ENCODE peak calls at places on chromosomes 4 and X, in ten cellular contexts. D, Y, P, Q, J, R, T, S, Z and W are unnamed samples.

GRCh38 chr4:126081336-126081735 is 766.6 kb downstream of the FAT4 start:
- DNase-seq in D (no peak), J (no peak), R (no peak), T (no peak), S (no peak), Q (peak; percentile 15), Y (no peak), Z (no peak), P (no peak), W (no peak)

GRCh38 chr4:20805716-20806115 is 105.5 kb downstream of the PACRGL start:
- DNase-seq in J (no peak), D (no peak), Y (no peak), Q (no peak), Z (no peak), P (no peak), T (no peak), S (no peak), R (no peak), W (no peak)

GRCh38 chr4:110196871-110197420 is 1.5 kb downstream of the ELOVL6 start:
- DNase-seq in Q (peak; percentile 31), R (no peak), T (no peak), S (peak; percentile 31), P (peak; percentile 15), Z (peak; percentile 78), J (no peak), Y (peak; percentile 83), D (peak; percentile 63), W (no peak)

GRCh38 chr4:34512631-34513030 is 1731.7 kb downstream of the ARAP2 start:
- DNase-seq in Y (no peak), P (no peak), J (no peak), D (no peak), Z (no peak), T (no peak), R (no peak), S (no peak), Q (no peak), W (no peak)

GRCh38 chrX:115898382-115899001 is 272.1 kb upstream of the AGTR2 start:
- DNase-seq in D (peak; percentile 89), P (no peak), T (no peak), Q (peak; percentile 72), R (no peak), J (no peak), Y (peak; percentile 1), S (peak; percentile 29), Z (peak; percentile 21), W (no peak)

GRCh38 chr4:151114338-151114737 is 14.9 kb downstream of the RPS3A start:
- DNase-seq in D (no peak), S (no peak), T (no peak), J (no peak), R (no peak), Y (peak; percentile 10), Q (no peak), P (no peak), Z (no peak), W (no peak)

GRCh38 chr4:77960367-77960766 is 96.8 kb upstream of the FRAS1 start:
- DNase-seq in Z (no peak), J (no peak), P (no peak), Y (no peak), Q (no peak), S (no peak), R (no peak), T (no peak), D (no peak), W (no peak)

GRCh38 chr4:151407466-151408379 is 1.3 kb upstream of the FHIP1A start:
- DNase-seq in D (peak; percentile 59), P (no peak), Y (no peak), R (peak; percentile 57), T (no peak), Z (peak; percentile 76), Q (no peak), J (no peak), S (no peak), W (no peak)

GRCh38 chr4:77358315-77358928 is 201.4 kb downstream of the CCNG2 start:
- DNase-seq in P (no peak), Z (peak; percentile 50), Q (peak; percentile 65), J (peak; percentile 28), Y (peak; percentile 64), D (no peak), R (peak; percentile 71), S (peak; percentile 40), T (no peak), W (no peak)

GRCh38 chr4:76607266-76607799 is 172.3 kb downstream of the SHROOM3 start:
- DNase-seq in T (peak; percentile 96), Y (no peak), Q (no peak), D (no peak), S (peak; percentile 47), Z (peak; percentile 89), P (no peak), J (no peak), R (no peak), W (no peak)

DNA sequence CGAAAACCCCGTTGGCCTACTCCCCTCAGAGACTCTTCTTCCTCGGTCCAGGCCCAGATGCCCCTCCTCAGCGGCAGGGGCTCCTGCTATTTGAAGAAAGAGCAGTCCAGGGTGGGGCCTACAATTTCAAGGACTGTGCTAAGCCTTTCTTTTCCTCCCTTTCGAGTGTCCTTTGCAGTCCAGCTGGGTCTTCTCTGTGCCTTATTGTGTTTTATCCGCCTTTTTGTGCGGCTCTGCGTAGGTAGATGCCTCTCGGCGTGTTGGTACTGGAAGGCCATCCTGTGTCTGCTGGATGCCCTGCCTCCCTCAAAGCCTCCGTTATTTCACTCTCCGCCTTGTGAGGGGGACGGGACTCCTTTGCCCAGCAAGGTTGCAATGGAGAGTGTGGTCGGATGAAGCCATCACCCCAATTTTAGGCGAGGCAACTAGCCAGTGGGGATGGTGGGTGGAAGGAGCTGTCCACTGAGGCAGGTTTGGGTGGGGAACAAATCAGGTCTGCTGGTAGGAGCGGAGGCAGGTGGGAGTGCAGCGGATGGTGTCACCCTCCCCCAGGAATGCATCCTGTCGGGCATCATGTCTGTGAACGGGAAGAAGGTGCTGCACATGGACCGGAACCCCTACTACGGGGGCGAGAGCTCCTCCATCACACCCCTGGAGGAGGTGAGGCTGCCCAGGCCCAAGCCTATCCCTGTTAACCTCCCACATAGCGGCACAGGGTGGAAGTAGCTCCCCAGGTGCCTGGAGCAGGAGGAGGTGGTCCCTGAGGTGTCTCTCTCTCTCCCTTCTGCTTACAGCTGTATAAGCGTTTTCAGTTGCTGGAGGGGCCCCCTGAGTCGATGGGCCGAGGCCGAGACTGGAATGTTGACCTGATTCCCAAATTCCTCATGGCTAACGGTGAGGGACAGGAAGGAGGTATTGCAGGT is 1.3 kb downstream of the GDI1 start:
- DNase-seq in P (no peak), R (no peak), Z (no peak), T (no peak), S (no peak), Q (no peak), D (no peak), Y (no peak), J (no peak), W (no peak)
- H3K4me3 ChIP-seq in P (peak overlapping the region; percentile 50), R (peak overlapping the region; percentile 49), Z (peak overlapping the region; percentile 73), T (peak overlapping the region; percentile 79), S (peak overlapping the region; percentile 98), Q (peak overlapping the region; percentile 77), D (peak overlapping the region; percentile 56), Y (peak overlapping the region; percentile 74), J (peak overlapping the region; percentile 62), W (peak overlapping the region; percentile 65)

GRCh38 chrX:47091149-47091775 is 13.0 kb downstream of the RGN start:
- DNase-seq in Z (peak; percentile 77), S (peak; percentile 18), Y (no peak), Q (peak; percentile 16), J (peak; percentile 15), R (no peak), D (no peak), T (no peak), P (no peak), W (no peak)
- TF ChIP-seq CTCF in Z (no peak), S (no peak), Y (no peak), Q (no peak), J (no peak), R (no peak), D (no peak), T (no peak), P (no peak), W (no peak)

DNA sequence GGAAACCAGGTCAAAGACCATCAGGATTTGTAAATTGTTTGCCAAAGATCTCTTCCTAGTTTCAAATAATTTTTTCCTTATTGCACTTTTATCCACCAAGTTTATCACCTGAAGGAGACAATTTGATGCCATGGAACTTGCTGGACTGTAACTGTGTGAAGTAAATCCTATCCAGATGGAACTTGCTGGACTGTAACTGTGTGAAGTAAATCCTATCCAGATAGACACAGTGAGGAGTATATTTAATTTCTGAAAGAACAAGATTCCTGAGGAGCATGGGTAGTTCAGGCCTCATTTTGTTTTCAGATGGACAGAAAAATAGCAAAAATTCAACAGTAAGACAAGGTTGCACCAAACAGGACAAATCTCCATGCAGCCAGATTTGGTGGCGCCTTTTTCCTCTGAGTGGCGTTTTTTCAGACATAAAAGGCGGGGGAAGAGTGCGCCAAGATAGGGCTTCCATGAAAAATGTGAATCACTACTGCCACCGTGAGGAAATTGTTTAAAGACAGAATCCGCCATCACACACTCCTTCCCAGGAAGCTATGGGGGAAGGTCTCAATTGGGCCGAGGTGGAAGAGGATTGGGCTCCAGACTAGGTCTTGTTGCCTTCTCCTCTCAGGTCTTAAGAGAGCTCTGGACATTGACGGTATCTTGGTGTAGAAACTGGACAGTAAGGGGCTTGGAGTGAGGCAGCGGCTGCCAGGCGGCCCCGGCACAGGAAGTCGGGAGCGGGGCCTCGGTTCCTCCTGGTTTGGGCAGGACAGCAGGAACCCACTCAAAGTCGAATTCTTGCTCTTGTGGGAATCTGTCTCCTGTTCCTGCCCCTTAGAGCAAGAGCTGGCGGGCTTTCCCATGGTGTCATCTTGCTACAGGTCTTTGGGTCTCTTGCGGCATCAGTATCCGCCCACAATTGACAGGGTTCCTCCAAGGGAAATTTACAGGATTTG is 234.7 kb downstream of the OR13H1 start:
- DNase-seq in Y (no peak), T (no peak), S (peak; percentile 76), P (no peak), Q (peak; percentile 91), Z (peak; percentile 27), R (no peak), D (peak; percentile 79), J (peak; percentile 78), W (no peak)
- H3K4me3 ChIP-seq in Y (no peak overlapping the region), T (peak overlapping the region; percentile 61), S (peak overlapping the region; percentile 85), P (peak overlapping the region; percentile 39), Q (peak overlapping the region; percentile 57), Z (no peak overlapping the region), R (no peak overlapping the region), D (peak overlapping the region; percentile 33), J (peak overlapping the region; percentile 33), W (no peak overlapping the region)

GRCh38 chr4:168712316-168712855 is 215.5 kb downstream of the PALLD start:
- DNase-seq in P (no peak), D (no peak), Q (peak; percentile 46), Y (no peak), J (no peak), S (no peak), Z (no peak), T (no peak), R (no peak), W (no peak)

GRCh38 chr4:168708108-168708507 is 211.3 kb downstream of the PALLD start:
- DNase-seq in Y (no peak), R (no peak), P (no peak), Z (no peak), S (peak; percentile 68), T (no peak), J (no peak), Q (no peak), D (no peak), W (no peak)

GRCh38 chr4:168713193-168713592 is 216.3 kb downstream of the PALLD start:
- DNase-seq in Z (no peak), Y (peak; percentile 28), P (no peak), S (no peak), Q (no peak), J (no peak), T (no peak), R (peak; percentile 21), D (no peak), W (no peak)

GRCh38 chr4:168711197-168712120 is 214.6 kb downstream of the PALLD start:
- DNase-seq in P (no peak), Q (peak; percentile 88), Z (no peak), S (peak; percentile 44), T (peak; percentile 78), R (no peak), Y (no peak), J (peak; percentile 87), D (no peak), W (no peak)

GRCh38 chr4:168710353-168710946 is 213.6 kb downstream of the PALLD start:
- DNase-seq in J (peak; percentile 63), T (peak; percentile 33), Z (peak; percentile 21), Q (peak; percentile 82), D (peak; percentile 35), S (peak; percentile 79), R (peak; percentile 58), P (no peak), Y (peak; percentile 48), W (peak; percentile 48)
- TF ChIP-seq CTCF in J (peak; percentile 66), T (peak; percentile 70), Z (no peak), Q (peak; percentile 69), D (peak; percentile 58), S (peak; percentile 71), R (peak; percentile 70), P (peak; percentile 69), Y (peak; percentile 64), W (peak; percentile 83)